ENCODE peak calls at places on chromosomes 1 and 21, in ten cellular contexts. O is left lung; I is fibroblast of lung; Z is CD8-positive, alpha-beta T cell; H is activated T-helper 9 cell treated with anti-CD3 and anti-CD28 coated beads, Interleukin-2, amount 50 U/mL, for 16 hours; P is stimulated activated CD8-positive, alpha-beta memory T cell treated with anti-CD3 and anti-CD28 coated beads, Interleukin-15, amount 100 ng/mL, for 24 hours; M is tibial artery; E is effector memory CD8-positive, alpha-beta T cell; D is AML-193; U is occipital lobe. L is an unnamed sample.

GRCh38 chr1:154745286-154745731 is 124.8 kb downstream of the KCNN3 start:
- DNase-seq in O (no peak), I (peak; percentile 18), Z (no peak), H (no peak), P (no peak), M (no peak), E (no peak), D (no peak), U (no peak), L (no peak)

GRCh38 chr1:201888282-201889033 is at the start of gene SHISA4:
- DNase-seq in O (peak; percentile 93), I (peak; percentile 47), Z (no peak), H (no peak), P (no peak), M (peak; percentile 88), E (no peak), D (no peak), U (peak; percentile 94), L (peak; percentile 18)

GRCh38 chr1:219088778-219089557 is 84.7 kb upstream of the LYPLAL1 start:
- DNase-seq in O (peak; percentile 79), I (peak; percentile 95), Z (no peak), H (no peak), P (no peak), M (peak; percentile 68), E (no peak), D (peak; percentile 96), U (no peak), L (no peak)

GRCh38 chr21:45002381-45003204 is 62.8 kb downstream of the SLX9 start:
- DNase-seq in O (peak; percentile 59), I (no peak), Z (no peak), H (no peak), P (no peak), M (peak; percentile 18), E (no peak), D (no peak), U (no peak), L (no peak)

GRCh38 chr21:27713159-27714109 is 746.5 kb upstream of the ADAMTS5 start:
- DNase-seq in O (no peak), I (no peak), Z (no peak), H (no peak), P (no peak), M (no peak), E (no peak), D (no peak), U (no peak), L (no peak)

GRCh38 chr21:41247561-41247968 is 69.0 kb upstream of the FAM3B start:
- DNase-seq in O (no peak), I (peak; percentile 79), Z (no peak), H (no peak), P (no peak), M (peak; percentile 91), E (no peak), D (no peak), U (no peak), L (no peak)

GRCh38 chr1:12416101-12416500 is 186.3 kb downstream of the VPS13D start:
- DNase-seq in O (no peak), I (no peak), Z (no peak), H (no peak), P (no peak), M (no peak), E (no peak), D (no peak), U (no peak), L (no peak)

GRCh38 chr1:165352442-165353293 is 3.8 kb downstream of the LMX1A start:
- DNase-seq in O (peak; percentile 62), I (no peak), Z (no peak), H (no peak), P (no peak), M (no peak), E (no peak), D (no peak), U (no peak), L (no peak)

GRCh38 chr1:14580986-14581385 is 17.5 kb upstream of the KAZN start:
- DNase-seq in O (no peak), I (no peak), Z (no peak), H (no peak), P (no peak), M (no peak), E (no peak), D (no peak), U (no peak), L (no peak)